ENCODE peak calls at places on chromosomes 6 and 20, in ten cellular contexts. N is KBM-7, P is kidney tubule cell, V is RCC 7860, E is pancreas, U is NCI-H2081, Y is fibroblast of pulmonary artery, M is EH, W is epithelial cell of esophagus, F is HS-27A. A is an unnamed sample.

GRCh38 chr20:32976746-32977145 is 27.5 kb downstream of the SUN5 start:
- DNase-seq in N (no peak), P (no peak), V (no peak), E (no peak), U (no peak), Y (no peak), M (no peak), W (no peak), F (no peak), A (no peak)

GRCh38 chr20:3193806-3194616 is 10.5 kb downstream of the DDRGK1 start:
- DNase-seq in N (no peak), P (no peak), V (no peak), E (no peak), U (no peak), Y (no peak), M (no peak), W (no peak), F (no peak), A (no peak)

GRCh38 chr20:21508230-21509078 is 5.4 kb downstream of the NKX2-2 start:
- DNase-seq in N (no peak), P (no peak), V (no peak), E (no peak), U (no peak), Y (no peak), M (no peak), W (no peak), F (no peak), A (no peak)

GRCh38 chr20:23878787-23879186 is 761 bp downstream of the CST5 start:
- DNase-seq in N (no peak), P (no peak), V (no peak), E (no peak), U (no peak), Y (no peak), M (no peak), W (no peak), F (no peak), A (no peak)

GRCh38 chr6:137001287-137001976 is 43.3 kb downstream of the IL20RA start:
- DNase-seq in N (no peak), P (peak; percentile 67), V (no peak), E (no peak), U (peak; percentile 12), Y (peak; percentile 10), M (no peak), W (peak; percentile 83), F (no peak), A (no peak)

GRCh38 chr6:154210678-154211077 is 145.9 kb downstream of the IPCEF1 start:
- DNase-seq in N (no peak), P (no peak), V (no peak), E (no peak), U (no peak), Y (no peak), M (no peak), W (no peak), F (no peak), A (no peak)

GRCh38 chr6:21970560-21970959 is 326.3 kb downstream of the PRL start:
- DNase-seq in N (peak; percentile 35), P (no peak), V (no peak), E (no peak), U (no peak), Y (no peak), M (no peak), W (no peak), F (no peak), A (no peak)

GRCh38 chr6:140779341-140779740 is 1353.4 kb upstream of the GJE1 start:
- DNase-seq in N (no peak), P (no peak), V (no peak), E (no peak), U (no peak), Y (peak; percentile 48), M (peak; percentile 50), W (peak; percentile 89), F (no peak), A (no peak)

GRCh38 chr6:53818845-53819609 is 24.2 kb downstream of the LRRC1 start:
- DNase-seq in N (no peak), P (no peak), V (no peak), E (no peak), U (no peak), Y (no peak), M (no peak), W (no peak), F (no peak), A (no peak)

GRCh38 chr20:43537921-43538854 is 20.6 kb upstream of the SGK2 start:
- DNase-seq in N (peak; percentile 37), P (peak; percentile 66), V (peak; percentile 43), E (peak; percentile 80), U (no peak), Y (peak; percentile 75), M (peak; percentile 70), W (peak; percentile 58), F (peak; percentile 45), A (peak; percentile 60)

GRCh38 chr6:43951063-43951755 is 176.0 kb downstream of the MRPL14 start:
- DNase-seq in N (peak; percentile 65), P (peak; percentile 57), V (no peak), E (peak; percentile 79), U (no peak), Y (peak; percentile 43), M (peak; percentile 56), W (no peak), F (no peak), A (no peak)

GRCh38 chr6:53151676-53152075 is 3.0 kb upstream of the GCM1 start:
- DNase-seq in N (peak; percentile 36), P (no peak), V (no peak), E (no peak), U (no peak), Y (no peak), M (peak; percentile 32), W (peak; percentile 37), F (no peak), A (no peak)